ENCODE peak calls at places on chromosomes 16 and 17, in five cellular contexts. F is upper lobe of right lung, Z is mucosa of descending colon, T is Caco-2, H is testis. O is an unnamed sample.

GRCh38 chr16:56357291-56357764 is 68.0 kb downstream of the AMFR start:
- DNase-seq in H (peak; percentile 13), Z (no peak), T (no peak), F (no peak), O (peak; percentile 14)

GRCh38 chr16:56860226-56861020 is 4.6 kb upstream of the SLC12A3 start:
- DNase-seq in T (peak; percentile 68), Z (no peak), H (no peak), F (no peak), O (no peak)

GRCh38 chr17:19260958-19261357 is 23.8 kb downstream of the EPN2 start:
- DNase-seq in H (no peak), Z (no peak), T (no peak), F (no peak), O (no peak)

GRCh38 chr17:77810536-77810935 is 148.0 kb upstream of the TNRC6C start:
- DNase-seq in H (peak; percentile 28), T (no peak), F (no peak), Z (no peak), O (peak; percentile 35)

GRCh38 chr16:31400191-31400590 is 7.1 kb downstream of the ITGAD start:
- DNase-seq in F (no peak), H (no peak), Z (no peak), T (no peak), O (no peak)

GRCh38 chr16:66457888-66458287 is 30.8 kb downstream of the BEAN1 start:
- DNase-seq in H (no peak), T (no peak), F (no peak), Z (no peak), O (no peak)

GRCh38 chr16:65689726-65690125 is 567.9 kb upstream of the CDH11 start:
- DNase-seq in F (no peak), T (no peak), Z (no peak), H (no peak), O (no peak)

GRCh38 chr16:22711847-22712246 is 102.1 kb upstream of the HS3ST2 start:
- DNase-seq in Z (no peak), T (no peak), F (no peak), H (no peak), O (no peak)

GRCh38 chr16:17777461-17777863 is 306.7 kb upstream of the XYLT1 start:
- DNase-seq in H (no peak), F (no peak), Z (no peak), T (no peak), O (peak; percentile 69)

GRCh38 chr17:74453665-74454196 is 12.7 kb upstream of the CD300A start:
- DNase-seq in T (peak; percentile 91), H (peak; percentile 92), F (no peak), Z (no peak), O (no peak)

GRCh38 chr17:77140878-77141767 is at the start of gene SEC14L1:
- DNase-seq in H (peak; percentile 52), T (peak; percentile 59), F (peak; percentile 72), Z (peak; percentile 55), O (no peak)

GRCh38 chr17:55320594-55321506 is 56.1 kb downstream of the HLF start:
- DNase-seq in T (no peak), H (no peak), Z (no peak), F (no peak), O (no peak)

GRCh38 chr16:8686031-8686621 is 11.7 kb downstream of the ABAT start:
- DNase-seq in F (no peak), Z (peak; percentile 26), T (no peak), H (peak; percentile 29), O (no peak)

GRCh38 chr17:74008196-74008595 is 195.3 kb upstream of the RPL38 start:
- DNase-seq in F (no peak), Z (no peak), H (no peak), T (no peak), O (no peak)

GRCh38 chr17:74677558-74678466 is 34.9 kb downstream of the CD300LF start:
- DNase-seq in Z (peak; percentile 15), T (no peak), H (no peak), F (no peak), O (no peak)

GRCh38 chr16:56530872-56531271 is 11.0 kb upstream of the BBS2 start:
- DNase-seq in T (no peak), H (no peak), F (no peak), Z (no peak), O (no peak)

GRCh38 chr17:79942591-79943353 is 92.9 kb downstream of the TBC1D16 start:
- DNase-seq in F (peak; percentile 72), T (peak; percentile 23), H (no peak), Z (no peak), O (no peak)

GRCh38 chr17:31654936-31655335 is 204.1 kb downstream of the COPRS start:
- DNase-seq in H (no peak), T (no peak), F (no peak), Z (no peak), O (no peak)

GRCh38 chr17:34384822-34385605 is 22.0 kb upstream of the CCL1 start:
- DNase-seq in Z (no peak), T (no peak), F (no peak), H (no peak), O (no peak)

GRCh38 chr16:86033016-86033474 is 134.1 kb downstream of the IRF8 start:
- DNase-seq in T (peak; percentile 36), H (no peak), Z (no peak), F (peak; percentile 62), O (no peak)

GRCh38 chr17:39981207-39982068 is 831 bp downstream of the PSMD3 start:
- DNase-seq in F (no peak), H (no peak), T (no peak), Z (no peak), O (no peak)

GRCh38 chr17:35931794-35932419 is 1.3 kb upstream of the RDM1 start:
- DNase-seq in T (no peak), F (no peak), Z (no peak), H (peak; percentile 54), O (peak; percentile 67)

GRCh38 chr16:50830698-50831097 is 88.8 kb downstream of the CYLD start:
- DNase-seq in T (no peak), Z (no peak), H (no peak), F (no peak), O (no peak)

DNA sequence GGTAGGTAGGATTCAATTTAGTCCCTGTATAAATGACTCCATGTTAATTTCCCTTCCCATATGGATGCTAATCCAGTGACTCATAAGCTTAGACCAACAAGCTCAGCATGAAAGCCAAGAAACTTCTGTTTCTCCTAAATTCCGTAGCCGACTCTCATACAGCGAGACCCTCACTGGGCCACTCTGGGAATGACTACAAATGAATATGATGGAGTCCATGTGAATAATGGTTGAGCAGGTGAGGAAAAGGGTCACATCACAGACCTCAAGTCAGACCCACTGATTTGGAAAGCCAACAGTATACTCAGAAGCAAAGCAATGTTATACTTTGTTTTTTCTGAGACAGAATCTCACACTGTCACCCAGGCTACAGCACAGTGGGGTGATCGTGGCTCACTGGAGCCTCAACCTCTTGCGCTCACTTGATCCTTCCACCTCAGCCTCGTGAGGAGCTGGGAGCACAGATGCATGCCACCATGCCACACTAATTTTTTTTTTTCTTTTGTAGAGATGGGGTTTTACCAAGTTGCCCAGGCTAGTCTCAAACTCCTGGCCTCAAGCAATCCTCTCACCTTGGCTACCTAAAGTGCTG is 14.6 kb downstream of the RSL1D1 start:
- DNase-seq in Z (no peak), T (no peak), H (no peak), F (no peak), O (peak; percentile 73)
- H3K36me3 ChIP-seq in Z (peaks cover 17% of the 10 kb centered on the region), T (peaks cover 3% of the 10 kb centered on the region), H (no peaks in the 10 kb centered on the region), F (peaks cover 58% of the 10 kb centered on the region), O (peaks cover 55% of the 10 kb centered on the region)

GRCh38 chr17:62565817-62566216 is 61.7 kb upstream of the MRC2 start:
- DNase-seq in T (no peak), H (no peak), Z (no peak), F (no peak), O (peak; percentile 81)
- H3K36me3 ChIP-seq in T (peaks cover 2% of the 10 kb centered on the region), H (no peaks in the 10 kb centered on the region), Z (no peaks in the 10 kb centered on the region), F (peaks cover 52% of the 10 kb centered on the region), O (peaks cover 13% of the 10 kb centered on the region)

GRCh38 chr16:38941-39892 is 14.2 kb downstream of the POLR3K start:
- DNase-seq in F (no peak), H (no peak), T (no peak), Z (peak; percentile 72), O (no peak)

GRCh38 chr16:43294-43693 is 10.1 kb downstream of the POLR3K start:
- DNase-seq in F (no peak), Z (no peak), T (no peak), H (no peak), O (no peak)

GRCh38 chr16:41439-42068 is 11.9 kb downstream of the POLR3K start:
- DNase-seq in H (peak; percentile 50), Z (no peak), F (no peak), T (no peak), O (no peak)

GRCh38 chr16:44655-45054 is 8.8 kb downstream of the POLR3K start:
- DNase-seq in T (no peak), F (no peak), H (no peak), Z (no peak), O (no peak)

GRCh38 chr16:42069-42457 is 11.3 kb downstream of the POLR3K start:
- DNase-seq in T (no peak), F (no peak), H (no peak), Z (no peak), O (no peak)
- H3K36me3 ChIP-seq in T (no peaks in the 10 kb centered on the region), F (peaks cover 20% of the 10 kb centered on the region), H (no peaks in the 10 kb centered on the region), Z (no peaks in the 10 kb centered on the region), O (peaks cover 13% of the 10 kb centered on the region)

GRCh38 chr17:81581758-81582157 is 29.6 kb upstream of the FAAP100 start:
- DNase-seq in Z (no peak), T (no peak), F (no peak), H (no peak), O (no peak)
- H3K36me3 ChIP-seq in Z (no peaks in the 10 kb centered on the region), T (peaks cover 7% of the 10 kb centered on the region), F (peaks cover 82% of the 10 kb centered on the region), H (no peaks in the 10 kb centered on the region), O (peaks cover 47% of the 10 kb centered on the region)

GRCh38 chr17:2682304-2682938 is 29.1 kb downstream of the CLUH start:
- DNase-seq in F (no peak), Z (no peak), H (no peak), T (no peak), O (no peak)

GRCh38 chr17:2683912-2684311 is 27.7 kb downstream of the CLUH start:
- DNase-seq in Z (peak; percentile 58), T (no peak), H (no peak), F (no peak), O (no peak)

GRCh38 chr17:2684549-2684948 is 27.0 kb downstream of the CLUH start:
- DNase-seq in Z (no peak), F (peak; percentile 44), T (no peak), H (no peak), O (no peak)

GRCh38 chr17:2685696-2686095 is 25.9 kb downstream of the CLUH start:
- DNase-seq in Z (no peak), H (no peak), F (peak; percentile 57), T (no peak), O (no peak)

GRCh38 chr17:2680961-2681360 is 30.6 kb downstream of the CLUH start:
- DNase-seq in F (no peak), T (no peak), Z (no peak), H (no peak), O (no peak)
- H3K36me3 ChIP-seq in F (peaks cover 84% of the 10 kb centered on the region), T (no peaks in the 10 kb centered on the region), Z (no peaks in the 10 kb centered on the region), H (no peaks in the 10 kb centered on the region), O (peaks cover 61% of the 10 kb centered on the region)